ENCODE peak calls at places on chromosomes 12 and 14, in five cellular contexts. L, O, M, Z and X are unnamed samples. For H3K36me3, the result is how much of the 10 kb centered on the place peaks cover.

GRCh38 chr14:76993743-76994142 is 34.8 kb downstream of the IRF2BPL start:
- DNase-seq in L (no peak), O (no peak), M (no peak), Z (no peak), X (no peak)

GRCh38 chr12:130879212-130879686 is 7.4 kb downstream of the RAN start:
- DNase-seq in L (no peak), O (no peak), M (no peak), Z (no peak), X (no peak)

GRCh38 chr12:48767521-48767920 is 21.4 kb downstream of the ADCY6 start:
- DNase-seq in L (no peak), O (no peak), M (no peak), Z (no peak), X (no peak)

GRCh38 chr14:74456684-74457083 is 30.7 kb upstream of the SYNDIG1L start:
- DNase-seq in L (no peak), O (no peak), M (no peak), Z (no peak), X (no peak)

GRCh38 chr12:56150563-56150962 is 1.8 kb upstream of the MYL6B start:
- DNase-seq in L (no peak), O (no peak), M (no peak), Z (no peak), X (no peak)

GRCh38 chr12:6205144-6205539 is 4.9 kb downstream of the CD9 start:
- DNase-seq in L (no peak), O (no peak), M (no peak), Z (no peak), X (peak)

GRCh38 chr14:103105580-103106168 is 11.1 kb downstream of the EXOC3L4 start:
- DNase-seq in L (no peak), O (no peak), M (no peak), Z (peak), X (no peak)

GRCh38 chr14:85574849-85575616 is 45.1 kb downstream of the FLRT2 start:
- DNase-seq in L (no peak), O (no peak), M (no peak), Z (no peak), X (no peak)

GRCh38 chr12:68067762-68068376 is 78.6 kb downstream of the IFNG-AS1 start:
- DNase-seq in L (no peak), O (no peak), M (peak), Z (no peak), X (no peak)

GRCh38 chr12:14664434-14665023 is 31.9 kb downstream of the GUCY2C start:
- DNase-seq in L (no peak), O (peak), M (peak), Z (peak), X (no peak)

GRCh38 chr14:74976264-74977113 is 21.1 kb upstream of the PGF start:
- DNase-seq in L (no peak), O (no peak), M (no peak), Z (no peak), X (no peak)

GRCh38 chr14:61802010-61802621 is 39.9 kb downstream of the SNAPC1 start:
- DNase-seq in L (no peak), O (no peak), M (no peak), Z (no peak), X (no peak)

GRCh38 chr12:131850856-131851559 is 22.8 kb downstream of the MMP17 start:
- DNase-seq in L (no peak), O (no peak), M (no peak), Z (peak), X (no peak)

GRCh38 chr12:46387697-46388096 is 15.1 kb upstream of the SLC38A2 start:
- DNase-seq in L (no peak), O (no peak), M (no peak), Z (no peak), X (no peak)

GRCh38 chr12:45220366-45220931 is 4.6 kb downstream of the ANO6 start:
- DNase-seq in L (no peak), O (peak), M (no peak), Z (peak), X (no peak)

GRCh38 chr14:29529418-29529817 is 398.2 kb downstream of the PRKD1 start:
- DNase-seq in L (no peak), O (no peak), M (peak), Z (no peak), X (no peak)

GRCh38 chr12:118188690-118189371 is 52.9 kb downstream of the PEBP1 start:
- DNase-seq in L (no peak), O (peak), M (no peak), Z (no peak), X (peak)

GRCh38 chr12:64392221-64392620 is 1.7 kb upstream of the C12orf56 start:
- DNase-seq in L (no peak), O (peak), M (no peak), Z (peak), X (no peak)

GRCh38 chr14:101857226-101857625 is 95.7 kb downstream of the PPP2R5C start:
- DNase-seq in L (no peak), O (no peak), M (no peak), Z (no peak), X (no peak)

GRCh38 chr12:45231515-45232145 is 15.7 kb downstream of the ANO6 start:
- DNase-seq in L (no peak), O (peak), M (peak), Z (no peak), X (no peak)

GRCh38 chr14:64970776-64971451 is 1.2 kb downstream of the RAB15 start:
- DNase-seq in L (peak), O (no peak), M (no peak), Z (peak), X (no peak)

GRCh38 chr14:73249564-73250316 is 12.4 kb downstream of the PAPLN start:
- DNase-seq in L (no peak), O (no peak), M (no peak), Z (no peak), X (no peak)

GRCh38 chr12:117044790-117045174 is 54.4 kb downstream of the TESC start:
- DNase-seq in L (no peak), O (no peak), M (peak), Z (no peak), X (no peak)

GRCh38 chr14:33952541-33952940 is 1.7 kb upstream of the EGLN3 start:
- DNase-seq in L (no peak), O (no peak), M (no peak), Z (no peak), X (no peak)

GRCh38 chr14:33950320-33951182 is at the start of gene EGLN3:
- DNase-seq in L (peak), O (peak), M (peak), Z (peak), X (peak)

GRCh38 chr14:33949051-33950037 is 1.5 kb downstream of the EGLN3 start:
- DNase-seq in L (no peak), O (no peak), M (no peak), Z (peak), X (no peak)

GRCh38 chr14:33954016-33954598 is 3.2 kb upstream of the EGLN3 start:
- DNase-seq in L (no peak), O (no peak), M (no peak), Z (no peak), X (no peak)

GRCh38 chr14:33951183-33951840 is 438 bp upstream of the EGLN3 start:
- DNase-seq in L (no peak), O (no peak), M (no peak), Z (no peak), X (no peak)
- H3K4me3 ChIP-seq in L (peak), O (peak), M (peak), Z (peak), X (peak)

DNA sequence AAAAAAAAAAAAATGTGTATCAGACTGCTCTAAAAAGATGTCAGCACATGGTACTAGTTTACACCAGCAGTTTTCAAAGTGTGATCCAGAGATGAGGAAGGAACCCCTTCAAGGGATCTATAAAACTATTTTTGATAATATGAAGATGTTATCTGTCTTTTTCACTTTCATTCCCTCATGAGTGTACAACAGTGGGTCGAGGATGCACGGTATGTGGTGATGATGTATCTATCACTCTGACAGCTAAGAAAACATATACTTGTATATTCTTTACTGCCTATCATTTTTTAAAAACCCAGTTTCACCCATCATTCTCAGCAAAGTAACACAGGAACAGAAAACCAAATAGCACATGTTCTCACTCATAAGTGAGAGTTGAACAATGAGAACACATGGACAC is 12.4 kb downstream of the DUSP16 start:
- DNase-seq in L (no peak), O (no peak), M (no peak), Z (no peak), X (no peak)
- H3K27ac ChIP-seq in L (no peak), O (no peak), M (no peak), Z (no peak), X (no peak)

DNA sequence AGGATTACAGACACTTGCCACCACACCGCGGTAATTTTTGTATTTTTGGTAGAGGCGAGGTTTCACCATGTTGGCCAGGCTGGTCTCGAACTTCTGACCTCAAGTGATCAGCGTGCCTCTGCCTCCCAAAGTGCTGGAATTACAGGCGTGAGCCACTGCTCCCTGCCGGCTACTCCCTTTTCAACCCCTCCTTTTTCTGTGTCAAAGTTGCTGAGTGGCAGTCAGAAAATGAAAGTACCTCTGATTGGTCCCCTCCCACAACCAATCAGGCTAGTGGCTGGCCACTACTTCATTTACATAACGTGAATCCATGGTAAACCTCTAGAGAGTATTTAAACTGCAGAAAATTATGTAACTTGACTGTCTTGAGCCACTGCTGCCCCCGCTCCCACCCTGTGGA is 5.9 kb downstream of the RESF1 start:
- DNase-seq in L (no peak), O (no peak), M (no peak), Z (no peak), X (no peak)
- H3K36me3 ChIP-seq in L (under half), O (under half), M (under half), Z (under half), X (under half)

GRCh38 chr14:92143962-92144361 is 22.2 kb downstream of the CPSF2 start:
- DNase-seq in L (no peak), O (no peak), M (no peak), Z (no peak), X (no peak)

GRCh38 chr14:92144708-92145107 is 22.9 kb downstream of the CPSF2 start:
- DNase-seq in L (no peak), O (no peak), M (no peak), Z (no peak), X (no peak)

DNA sequence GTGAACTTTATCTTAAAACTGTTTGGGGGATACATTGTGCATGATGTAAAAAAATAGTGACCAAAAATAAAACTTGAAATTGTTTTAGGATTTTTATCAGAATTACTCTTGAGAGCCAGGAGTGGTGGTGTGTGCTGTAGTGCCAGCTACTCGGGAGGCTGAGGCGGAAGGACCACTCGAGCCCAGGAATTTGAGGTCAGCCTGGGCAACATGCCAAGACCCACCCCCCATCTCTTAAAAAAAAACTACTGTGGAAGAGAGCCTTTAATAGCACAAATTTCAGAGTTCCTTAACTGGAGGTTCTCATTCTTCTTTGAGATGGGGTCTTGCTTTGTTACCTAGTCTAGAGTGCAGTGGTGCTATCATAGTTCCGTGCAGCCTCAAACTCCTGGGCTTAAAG is 21.5 kb downstream of the CPSF2 start:
- DNase-seq in L (no peak), O (no peak), M (no peak), Z (no peak), X (no peak)
- H3K4me3 ChIP-seq in L (no peak), O (no peak), M (no peak), Z (no peak), X (no peak)

GRCh38 chr12:62697893-62698292 is 231.3 kb downstream of the MON2 start:
- DNase-seq in L (no peak), O (no peak), M (no peak), Z (no peak), X (no peak)
- H3K27ac ChIP-seq in L (peak), O (no peak), M (no peak), Z (no peak), X (peak)

DNA sequence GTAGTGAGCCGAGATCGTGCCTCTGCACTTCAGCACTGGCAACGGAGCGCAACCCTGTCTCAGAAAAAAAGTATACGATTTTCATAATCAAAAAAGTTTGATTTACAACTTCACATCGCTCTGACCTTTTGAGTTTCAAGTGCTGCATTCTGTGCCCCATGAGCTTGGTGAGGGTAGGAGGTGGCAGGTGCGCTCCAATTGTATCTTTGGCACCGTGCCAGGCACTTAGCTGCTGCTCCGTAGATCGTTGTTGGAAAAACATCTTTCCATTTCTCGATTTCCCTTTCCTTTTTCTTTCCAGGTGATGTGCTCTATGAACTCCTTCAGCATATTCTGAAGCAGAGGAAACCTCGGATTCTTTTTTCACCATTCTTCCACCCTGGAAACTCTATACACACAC is 203.7 kb downstream of the ETV6 start:
- DNase-seq in L (no peak), O (no peak), M (no peak), Z (peak), X (no peak)
- H3K36me3 ChIP-seq in L (under half), O (under half), M (under half), Z (under half), X (under half)

DNA sequence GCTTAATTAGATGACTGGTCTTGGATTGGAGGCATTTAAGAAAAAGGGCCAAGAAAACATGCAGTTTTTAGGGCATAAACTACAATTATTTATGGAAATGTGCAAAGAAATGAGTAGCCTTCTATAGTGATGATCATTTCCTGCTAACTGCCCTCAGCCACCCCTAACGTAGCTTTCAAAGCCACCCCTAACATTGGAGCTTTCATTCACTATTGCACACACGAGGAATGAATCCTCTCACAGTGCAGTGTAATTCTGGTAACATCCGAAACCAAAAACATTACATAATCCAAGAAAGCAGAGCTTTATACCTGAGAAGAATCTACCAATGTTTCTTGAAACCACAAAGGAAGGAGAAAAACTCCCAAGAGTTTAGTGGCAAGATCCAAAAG is 1003.6 kb downstream of the TMEM121 start:
- DNase-seq in L (no peak), O (no peak), M (no peak), Z (no peak), X (no peak)
- H3K4me3 ChIP-seq in L (no peak), O (no peak), M (no peak), Z (no peak), X (no peak)

GRCh38 chr12:79522237-79522636 is 168.5 kb downstream of the PAWR start:
- DNase-seq in L (no peak), O (no peak), M (no peak), Z (no peak), X (no peak)
- H3K27ac ChIP-seq in L (no peak), O (no peak), M (no peak), Z (no peak), X (no peak)

DNA sequence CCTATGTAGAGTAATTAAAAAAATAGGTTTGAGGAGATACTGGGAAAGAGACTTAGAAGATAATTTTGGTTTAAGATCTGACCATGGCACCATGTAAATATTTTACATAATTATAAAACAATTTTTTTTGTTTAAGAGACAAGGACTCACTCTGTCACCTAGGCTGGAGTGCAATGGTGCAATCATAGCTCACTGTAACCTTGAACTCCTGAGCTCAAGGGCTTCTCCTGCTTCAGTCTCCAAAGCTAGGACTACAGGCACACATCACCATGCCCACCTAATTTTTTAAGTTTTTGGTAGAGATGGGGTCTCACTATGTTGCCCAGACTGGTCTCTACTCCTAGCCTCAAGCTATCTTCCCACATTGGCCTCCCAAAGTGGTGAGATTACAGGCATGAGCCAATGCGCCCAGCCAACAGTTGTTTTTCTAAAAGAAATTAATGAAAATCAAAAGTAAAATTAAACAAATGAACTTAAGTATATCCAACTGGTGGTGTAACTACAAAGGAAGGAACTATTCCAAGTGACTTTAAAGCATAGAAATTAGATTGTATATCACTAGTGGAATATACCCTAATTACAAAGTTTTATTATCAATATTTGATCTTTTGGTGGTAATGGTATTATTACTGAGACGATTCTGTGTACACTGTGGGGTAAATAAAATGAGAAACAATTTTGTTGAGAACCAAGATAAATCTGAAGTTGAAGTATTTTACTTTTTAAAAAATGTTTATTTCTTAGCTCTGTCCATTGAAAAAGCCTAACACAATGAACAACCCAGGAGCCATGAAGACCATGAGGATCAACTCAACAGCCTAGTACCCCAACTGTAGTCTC is 29.1 kb downstream of the COCH start:
- DNase-seq in L (no peak), O (no peak), M (peak), Z (no peak), X (no peak)
- H3K36me3 ChIP-seq in L (half or more), O (under half), M (half or more), Z (under half), X (half or more)